ENCODE peak calls at places on chromosome 11, in nine cellular contexts. B is GM23338, M is mesendoderm, W is uterus, L is heart left ventricle, O is lower lobe of right lung, Z is cardiac muscle cell, N is stomach, S is ovary. K is an unnamed sample.

GRCh38 chr11:15558513-15559181 is 443.9 kb downstream of the INSC start:
- DNase-seq in M (no peak), W (no peak), Z (no peak), L (no peak), O (no peak), S (no peak), B (peak; percentile 45), N (no peak), K (no peak)

GRCh38 chr11:46896719-46897406 is 21.5 kb downstream of the LRP4 start:
- DNase-seq in S (no peak), B (peak; percentile 44), L (no peak), N (no peak), Z (peak; percentile 37), O (no peak), M (peak; percentile 54), W (no peak), K (no peak)

GRCh38 chr11:35911616-35912165 is 32.2 kb upstream of the LDLRAD3 start:
- DNase-seq in M (no peak), W (no peak), B (no peak), Z (no peak), L (no peak), O (no peak), S (no peak), N (no peak), K (no peak)

GRCh38 chr11:78630155-78630554 is 55.5 kb upstream of the NARS2 start:
- DNase-seq in Z (no peak), M (no peak), O (no peak), N (no peak), S (no peak), L (no peak), B (no peak), W (no peak), K (no peak)

GRCh38 chr11:113184498-113184897 is 129.9 kb upstream of the TTC12 start:
- DNase-seq in O (no peak), Z (no peak), L (no peak), S (no peak), M (peak; percentile 81), W (no peak), N (no peak), B (no peak), K (no peak)

GRCh38 chr11:554824-555499 is 5.6 kb downstream of the LMNTD2 start:
- DNase-seq in B (peak; percentile 96), Z (peak; percentile 89), N (peak; percentile 78), S (peak; percentile 73), M (peak; percentile 89), O (peak; percentile 83), L (no peak), W (peak; percentile 52), K (peak; percentile 81)

GRCh38 chr11:35748644-35749043 is 86.1 kb downstream of the TRIM44 start:
- DNase-seq in W (no peak), M (no peak), L (no peak), Z (no peak), N (no peak), O (no peak), B (no peak), S (no peak), K (no peak)

GRCh38 chr11:69657456-69657910 is 16.5 kb downstream of the CCND1 start:
- DNase-seq in M (no peak), O (peak; percentile 22), W (no peak), N (no peak), Z (no peak), S (peak; percentile 26), L (peak; percentile 37), B (no peak), K (no peak)

GRCh38 chr11:72609045-72609444 is 65.2 kb downstream of the PDE2A start:
- DNase-seq in L (no peak), N (no peak), W (no peak), O (no peak), B (peak; percentile 53), S (no peak), M (peak; percentile 49), Z (no peak), K (no peak)

GRCh38 chr11:75469785-75470405 is 36.9 kb upstream of the KLHL35 start:
- DNase-seq in W (no peak), O (no peak), S (no peak), L (no peak), N (no peak), B (no peak), Z (no peak), M (no peak), K (no peak)

GRCh38 chr11:19910931-19911330 is 198.3 kb downstream of the NAV2 start:
- DNase-seq in S (no peak), N (no peak), L (no peak), B (no peak), Z (no peak), O (no peak), M (no peak), W (no peak), K (no peak)

GRCh38 chr11:58573451-58574104 is 2.1 kb downstream of the LPXN start:
- DNase-seq in O (peak; percentile 52), W (peak; percentile 50), N (no peak), Z (peak; percentile 73), L (no peak), M (no peak), B (no peak), S (peak; percentile 41), K (no peak)

DNA sequence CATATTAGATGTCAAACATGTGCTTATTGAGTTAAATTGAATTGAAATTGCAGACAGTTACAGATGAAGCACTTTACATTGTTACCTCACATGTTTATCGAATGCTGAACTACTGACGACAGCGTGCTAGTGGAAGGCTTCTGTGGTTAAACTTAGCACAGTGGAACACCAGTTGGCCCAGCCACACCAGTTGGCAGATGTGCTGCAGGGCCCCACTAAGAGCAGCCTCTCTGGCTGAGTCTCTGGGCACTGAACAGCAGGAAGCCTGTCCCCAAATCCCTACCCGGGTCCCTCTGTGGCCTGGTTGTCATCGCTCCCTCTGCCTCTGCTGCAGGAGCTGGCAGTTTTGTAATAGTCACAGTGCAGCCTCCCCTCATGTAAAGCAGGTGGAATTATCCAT is 242.2 kb downstream of the NTM start:
- DNase-seq in N (no peak), W (no peak), M (no peak), B (no peak), Z (no peak), O (no peak), S (no peak), L (no peak), K (no peak)
- H3K27ac ChIP-seq in N (no peak overlapping the region), W (no peak overlapping the region), M (no peak overlapping the region), B (no peak overlapping the region), Z (no peak overlapping the region), O (no peak overlapping the region), S (no peak overlapping the region), L (no peak overlapping the region), K (no peak overlapping the region)

GRCh38 chr11:1759151-1759850 is 4.4 kb downstream of the CTSD start:
- DNase-seq in W (no peak), M (no peak), B (no peak), O (peak; percentile 49), L (peak; percentile 65), Z (no peak), S (no peak), N (no peak), K (no peak)

GRCh38 chr11:1759851-1760220 is 3.9 kb downstream of the CTSD start:
- DNase-seq in L (peak; percentile 55), N (no peak), M (no peak), Z (no peak), S (no peak), B (no peak), W (no peak), O (peak; percentile 54), K (no peak)

GRCh38 chr11:1756791-1757771 is 6.6 kb downstream of the CTSD start:
- DNase-seq in W (no peak), O (peak; percentile 52), Z (no peak), N (no peak), M (no peak), B (no peak), S (no peak), L (peak; percentile 57), K (no peak)

GRCh38 chr11:1757861-1758610 is 5.7 kb downstream of the CTSD start:
- DNase-seq in N (no peak), L (peak; percentile 72), B (no peak), S (no peak), O (peak; percentile 64), Z (no peak), M (no peak), W (no peak), K (peak; percentile 58)

DNA sequence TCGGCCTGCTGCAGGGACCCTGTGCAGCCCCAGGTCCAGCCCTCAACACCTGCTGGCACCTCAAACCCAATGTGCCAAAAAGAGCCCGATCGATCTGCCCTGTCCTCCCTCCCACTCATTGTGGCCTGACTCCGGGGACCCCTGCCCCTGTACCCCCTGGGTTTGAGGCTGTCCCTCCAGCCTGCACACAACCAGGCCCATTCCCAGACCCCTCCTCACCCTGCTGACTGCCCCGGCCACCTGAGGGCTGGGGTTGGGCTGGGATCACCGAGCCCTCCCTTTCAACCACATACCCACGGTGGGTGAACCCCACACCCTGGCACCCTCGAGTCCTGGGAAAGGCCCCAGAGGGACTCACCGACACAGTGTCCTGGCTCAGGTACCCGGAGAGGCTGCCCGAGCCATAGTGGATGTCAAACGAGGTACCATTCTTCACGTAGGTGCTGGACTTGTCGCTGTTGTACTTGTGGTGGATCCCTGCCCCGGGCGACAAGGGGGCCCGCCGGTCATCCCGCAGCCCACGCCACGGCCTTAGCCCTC is 5.0 kb downstream of the CTSD start:
- DNase-seq in Z (no peak), W (no peak), N (no peak), L (peak; percentile 36), M (no peak), O (no peak), B (no peak), S (no peak), K (no peak)
- H3K36me3 ChIP-seq in Z (no peaks in the 10 kb centered on the region), W (no peaks in the 10 kb centered on the region), N (peaks cover 79% of the 10 kb centered on the region), L (peaks cover 56% of the 10 kb centered on the region), M (no peaks in the 10 kb centered on the region), O (peaks cover 76% of the 10 kb centered on the region), B (no peaks in the 10 kb centered on the region), S (no peaks in the 10 kb centered on the region), K (peaks cover 17% of the 10 kb centered on the region)

DNA sequence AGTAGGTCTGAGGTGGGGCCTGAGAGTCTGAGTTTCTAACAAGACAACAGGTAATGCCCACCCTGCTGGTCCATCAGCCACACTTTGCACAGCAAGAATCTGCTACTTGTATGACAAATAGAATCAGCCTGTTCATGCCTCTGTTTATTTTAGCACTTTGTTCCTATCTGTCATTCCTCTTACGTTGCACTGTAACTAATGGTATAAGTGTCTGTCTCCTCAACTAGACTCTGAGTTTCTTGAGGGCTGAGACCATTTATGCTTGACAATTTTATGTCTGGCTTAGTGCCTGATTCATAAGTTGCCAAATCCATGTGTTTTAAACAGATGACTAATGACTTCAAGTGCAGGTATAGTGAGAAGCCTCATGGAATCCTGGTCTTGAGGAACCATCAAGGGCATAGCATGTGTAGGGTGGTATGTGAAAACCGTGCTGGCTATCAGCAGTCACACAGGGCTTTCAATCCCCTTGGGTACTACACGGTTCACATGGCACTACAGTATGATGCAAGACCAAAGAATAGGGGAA is 209.7 kb downstream of the C11orf91 start:
- DNase-seq in W (no peak), O (no peak), B (no peak), L (no peak), Z (no peak), N (no peak), S (no peak), M (no peak), K (no peak)
- H3K27ac ChIP-seq in W (no peak overlapping the region), O (no peak overlapping the region), B (no peak overlapping the region), L (no peak overlapping the region), Z (no peak overlapping the region), N (no peak overlapping the region), S (no peak overlapping the region), M (no peak overlapping the region), K (no peak overlapping the region)

DNA sequence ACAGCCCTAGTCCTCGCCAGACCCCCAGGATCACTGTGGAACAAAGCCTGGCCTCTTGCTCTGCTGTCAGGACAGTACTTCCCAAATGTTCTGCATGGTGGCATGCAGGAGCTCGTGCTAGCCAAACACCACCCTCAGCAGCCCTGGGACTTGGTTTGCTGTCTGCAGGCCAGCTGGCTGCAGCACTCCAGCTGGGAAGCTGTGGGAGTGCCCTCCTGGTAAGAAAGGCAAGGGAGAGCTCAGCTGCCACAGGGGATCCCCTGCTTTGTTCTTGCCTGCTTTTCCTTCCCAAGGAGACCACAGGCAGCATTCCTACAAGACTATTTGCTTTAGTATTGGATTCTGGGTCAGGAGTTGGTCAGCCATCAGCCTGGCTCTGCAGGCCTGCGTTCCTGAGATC is 27.9 kb downstream of the TCIRG1 start:
- DNase-seq in S (no peak), W (no peak), L (no peak), Z (no peak), N (no peak), B (no peak), M (no peak), O (no peak), K (no peak)
- H3K36me3 ChIP-seq in S (no peaks in the 10 kb centered on the region), W (no peaks in the 10 kb centered on the region), L (peaks cover 91% of the 10 kb centered on the region), Z (peaks cover 66% of the 10 kb centered on the region), N (peaks cover 100% of the 10 kb centered on the region), B (peaks cover 78% of the 10 kb centered on the region), M (peaks cover 18% of the 10 kb centered on the region), O (peaks cover 100% of the 10 kb centered on the region), K (peaks cover 67% of the 10 kb centered on the region)

K was measured in transverse colon.